ENCODE peak calls at places on chromosome 20, in four cellular contexts. Q is pancreas; V is naive thymus-derived CD4-positive, alpha-beta T cell; K is lower lobe of right lung. M is an unnamed sample. For H3K9me3 and H3K36me3, the result is how much of the 10 kb centered on the place peaks cover.

GRCh38 chr20:60857708-60858107 is 394.4 kb upstream of the CDH4 start:
- DNase-seq in Q (no peak), V (no peak), K (no peak), M (no peak)

GRCh38 chr20:58911309-58911708 is 58.8 kb downstream of the GNAS start:
- DNase-seq in V (no peak), Q (no peak), K (no peak), M (no peak)

GRCh38 chr20:12287575-12287974 is 369.9 kb downstream of the BTBD3 start:
- DNase-seq in Q (no peak), K (no peak), V (no peak), M (no peak)

GRCh38 chr20:40203032-40203431 is 486.0 kb downstream of the MAFB start:
- DNase-seq in V (no peak), Q (no peak), K (no peak), M (no peak)

GRCh38 chr20:10093087-10093591 is 58.4 kb downstream of the ANKEF1 start:
- DNase-seq in K (no peak), V (no peak), Q (no peak), M (peak)

GRCh38 chr20:7760261-7761048 is 179.8 kb downstream of the HAO1 start:
- DNase-seq in K (no peak), Q (no peak), V (no peak), M (no peak)

GRCh38 chr20:45019764-45020126 is 53.4 kb downstream of the STK4 start:
- DNase-seq in V (no peak), K (no peak), Q (no peak), M (no peak)

GRCh38 chr20:39269031-39269461 is 306.9 kb downstream of the DHX35 start:
- DNase-seq in K (peak), Q (peak), V (peak), M (peak)

GRCh38 chr20:61814244-61814643 is 251.4 kb downstream of the TAF4 start:
- DNase-seq in K (peak), V (no peak), Q (no peak), M (no peak)

GRCh38 chr20:62603021-62603906 is 39.0 kb upstream of the SLCO4A1 start:
- DNase-seq in Q (peak), V (peak), K (peak), M (no peak)

GRCh38 chr20:45919536-45919933 is 7.6 kb upstream of the PLTP start:
- DNase-seq in V (no peak), K (no peak), Q (peak), M (peak)

GRCh38 chr20:835220-836045 is 1.9 kb downstream of the FAM110A start:
- DNase-seq in K (no peak), Q (no peak), V (no peak), M (peak)

GRCh38 chr20:62362991-62363919 is 3.9 kb downstream of the LAMA5 start:
- DNase-seq in Q (peak), V (no peak), K (peak), M (no peak)

GRCh38 chr20:24736844-24737211 is 212.2 kb upstream of the CST7 start:
- DNase-seq in V (no peak), Q (no peak), K (no peak), M (no peak)

GRCh38 chr20:11429168-11429567 is 488.5 kb upstream of the BTBD3 start:
- DNase-seq in Q (no peak), K (no peak), V (no peak), M (no peak)

GRCh38 chr20:31837896-31838397 is 7.5 kb downstream of the FOXS1 start:
- DNase-seq in V (no peak), Q (no peak), K (no peak), M (no peak)

GRCh38 chr20:62539208-62539607 is 63.4 kb upstream of the GATA5 start:
- DNase-seq in K (no peak), V (no peak), Q (no peak), M (no peak)

GRCh38 chr20:53652859-53653520 is 59.4 kb upstream of the ZNF217 start:
- DNase-seq in V (no peak), K (no peak), Q (no peak), M (no peak)

GRCh38 chr20:35020108-35021031 is 64.7 kb downstream of the MYH7B start:
- DNase-seq in V (no peak), K (no peak), Q (no peak), M (no peak)

GRCh38 chr20:3698511-3699436 is 13.6 kb downstream of the SIGLEC1 start:
- DNase-seq in V (no peak), K (no peak), Q (no peak), M (no peak)

GRCh38 chr20:53875452-53875851 is 194.9 kb downstream of the BCAS1 start:
- DNase-seq in Q (no peak), K (peak), V (no peak), M (no peak)

GRCh38 chr20:35111141-35111888 is 18.7 kb upstream of the TRPC4AP start:
- DNase-seq in Q (no peak), V (no peak), K (no peak), M (no peak)

GRCh38 chr20:4681971-4682370 is 39.7 kb upstream of the PRND start:
- DNase-seq in K (no peak), Q (no peak), V (no peak), M (no peak)

GRCh38 chr20:41050361-41051019 is 21.9 kb downstream of the TOP1 start:
- DNase-seq in Q (no peak), V (no peak), K (no peak), M (no peak)

GRCh38 chr20:13436530-13436929 is 202.2 kb downstream of the TASP1 start:
- DNase-seq in K (no peak), V (no peak), Q (no peak), M (no peak)

GRCh38 chr20:20360464-20360863 is 7.4 kb upstream of the INSM1 start:
- DNase-seq in V (no peak), Q (peak), K (no peak), M (no peak)

GRCh38 chr20:20233041-20233514 is 134.8 kb upstream of the INSM1 start:
- DNase-seq in V (no peak), Q (no peak), K (no peak), M (no peak)

GRCh38 chr20:25533920-25534700 is 51.2 kb downstream of the NINL start:
- DNase-seq in K (no peak), V (no peak), Q (no peak), M (no peak)

GRCh38 chr20:14415492-14415891 is 78.1 kb upstream of the FLRT3 start:
- DNase-seq in K (no peak), V (no peak), Q (no peak), M (no peak)

GRCh38 chr20:47411161-47411560 is 54.7 kb upstream of the ZMYND8 start:
- DNase-seq in K (no peak), Q (no peak), V (no peak), M (no peak)

GRCh38 chr20:58127731-58128130 is 100.7 kb downstream of the ANKRD60 start:
- DNase-seq in Q (peak), K (no peak), V (no peak), M (no peak)

GRCh38 chr20:25706793-25707192 is 10.1 kb upstream of the ZNF337 start:
- DNase-seq in K (no peak), Q (no peak), V (peak), M (no peak)

GRCh38 chr20:53738039-53738944 is 144.7 kb upstream of the ZNF217 start:
- DNase-seq in V (no peak), Q (peak), K (peak), M (peak)

GRCh38 chr20:5065489-5066383 is 54.0 kb downstream of the PCNA start:
- DNase-seq in K (peak), V (no peak), Q (peak), M (peak)

GRCh38 chr20:20205141-20205861 is 153.0 kb downstream of the CFAP61 start:
- DNase-seq in V (no peak), K (no peak), Q (no peak), M (no peak)

GRCh38 chr20:63774348-63774735 is 34.8 kb downstream of the SLC2A4RG start:
- DNase-seq in K (no peak), Q (no peak), V (no peak), M (peak)

GRCh38 chr20:43799150-43799711 is 72.4 kb upstream of the GTSF1L start:
- DNase-seq in V (no peak), K (no peak), Q (no peak), M (no peak)

DNA sequence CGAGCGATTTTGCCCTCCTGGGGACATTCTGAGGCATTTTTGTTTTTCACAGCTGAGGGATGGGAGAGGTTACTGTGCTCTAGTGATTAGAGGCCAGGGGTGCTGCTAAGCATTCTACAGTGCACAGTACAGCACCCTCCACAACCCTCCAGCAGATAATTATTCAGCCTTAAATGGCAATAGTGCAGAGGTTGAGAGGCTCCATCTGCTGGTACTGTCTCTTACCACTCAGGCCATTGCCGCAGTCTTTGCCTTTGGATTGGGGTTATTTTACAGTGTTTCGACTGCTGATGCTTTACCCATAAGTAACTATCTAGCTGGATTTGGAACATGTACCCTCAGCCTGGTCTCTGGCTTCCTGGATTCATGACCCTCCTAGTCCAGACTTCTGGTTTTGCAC is 705.3 kb downstream of the KIF16B start:
- DNase-seq in K (no peak), Q (no peak), V (no peak), M (no peak)
- H3K9me3 ChIP-seq in K (under half), Q (under half), V (under half), M (under half)

GRCh38 chr20:38000293-38000692 is 33.0 kb downstream of the TTI1 start:
- DNase-seq in V (no peak), Q (no peak), K (no peak), M (no peak)

GRCh38 chr20:38002422-38002821 is 30.8 kb downstream of the TTI1 start:
- DNase-seq in Q (no peak), V (no peak), K (no peak), M (no peak)

GRCh38 chr20:37999526-38000263 is 33.6 kb downstream of the TTI1 start:
- DNase-seq in V (no peak), Q (no peak), K (no peak), M (no peak)

GRCh38 chr20:38001981-38002380 is 31.3 kb downstream of the TTI1 start:
- DNase-seq in Q (no peak), V (peak), K (no peak), M (no peak)

GRCh38 chr20:38001173-38001875 is 31.9 kb downstream of the TTI1 start:
- DNase-seq in V (no peak), Q (no peak), K (no peak), M (no peak)
- H3K36me3 ChIP-seq in V (half or more), Q (under half), K (half or more), M (under half)

GRCh38 chr20:52637201-52637600 is 335.0 kb upstream of the TSHZ2 start:
- DNase-seq in K (no peak), V (no peak), Q (no peak), M (no peak)
- H3K9me3 ChIP-seq in K (under half), V (under half), Q (under half), M (under half)

GRCh38 chr20:33710681-33711445 is 9.2 kb downstream of the PXMP4 start:
- DNase-seq in V (no peak), Q (no peak), K (no peak), M (no peak)
- H3K36me3 ChIP-seq in V (half or more), Q (under half), K (half or more), M (under half)

DNA sequence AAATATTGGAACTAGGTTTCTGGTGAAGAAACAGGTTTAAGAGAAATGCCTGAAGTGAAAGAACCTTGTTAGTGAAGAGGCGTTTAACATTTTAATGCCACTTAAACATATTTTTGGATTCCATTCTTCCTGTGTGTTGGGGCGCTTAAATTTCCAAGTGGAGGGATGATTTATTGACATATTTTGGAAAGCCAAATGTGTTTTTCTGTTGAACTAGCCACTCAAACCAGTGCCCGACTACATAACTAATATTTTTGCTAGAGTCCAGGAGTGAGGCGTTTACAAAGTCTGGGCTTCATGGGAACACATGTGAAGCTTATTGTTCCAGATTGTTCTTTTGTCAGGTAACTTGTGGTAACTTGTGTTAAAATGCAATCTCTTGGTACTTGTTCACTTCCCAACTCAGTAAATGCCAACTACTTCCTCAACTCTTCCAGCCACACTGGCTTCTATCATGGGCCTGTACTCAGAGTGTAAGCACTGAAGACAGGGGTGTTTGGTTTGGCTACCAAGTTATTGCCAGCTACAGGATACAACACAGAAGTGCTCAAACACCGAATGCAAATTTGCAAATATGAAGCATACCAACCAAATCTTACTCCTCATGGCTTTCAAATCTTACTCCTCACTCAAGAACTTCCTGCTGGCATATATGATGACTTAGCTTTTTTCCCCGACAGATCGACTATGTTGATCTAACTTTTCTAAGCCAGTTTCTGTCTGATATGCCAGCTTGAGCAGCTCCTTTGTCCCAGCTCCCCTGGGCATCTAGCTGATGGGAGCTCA is 2.0 kb upstream of the ZNFX1 start:
- DNase-seq in K (no peak), V (no peak), Q (no peak), M (no peak)
- H3K9me3 ChIP-seq in K (under half), V (under half), Q (under half), M (under half)

DNA sequence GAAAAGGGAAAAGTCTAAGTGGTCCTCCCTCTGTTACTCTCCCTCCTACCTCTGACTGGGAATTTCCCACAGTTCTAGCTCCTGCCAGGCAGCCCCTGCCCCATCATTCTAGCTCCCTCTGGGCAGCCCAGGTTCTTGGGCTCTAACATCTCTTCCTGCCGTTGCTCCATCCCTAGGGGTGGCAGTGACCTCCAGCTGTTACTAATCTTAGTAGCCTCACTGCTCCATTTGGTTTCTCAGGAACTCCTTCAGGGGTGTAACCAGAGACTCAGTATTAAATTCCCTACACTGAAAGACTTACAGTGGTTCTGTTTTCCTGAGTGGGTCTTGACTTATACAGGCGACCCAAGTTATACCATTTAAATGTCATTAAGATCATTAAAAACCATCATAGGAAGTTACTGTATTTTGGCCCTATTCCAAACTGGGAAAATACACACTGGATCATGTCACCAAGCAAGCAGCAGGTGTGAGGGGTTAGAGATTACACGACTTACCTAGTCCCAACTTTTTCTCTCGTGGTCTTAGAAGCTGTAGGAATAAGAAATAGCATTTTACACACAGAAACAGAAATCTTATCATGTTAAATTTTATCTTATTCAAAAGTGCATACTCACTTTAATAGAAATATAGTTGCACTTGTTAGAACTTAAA is 10.1 kb downstream of the DPM1 start:
- DNase-seq in K (no peak), Q (no peak), V (no peak), M (no peak)
- H3K36me3 ChIP-seq in K (half or more), Q (under half), V (half or more), M (under half)

GRCh38 chr20:23266530-23267398 is 83.8 kb upstream of the NXT1 start:
- DNase-seq in Q (no peak), K (no peak), V (no peak), M (no peak)

GRCh38 chr20:23260181-23260840 is 90.3 kb upstream of the NXT1 start:
- DNase-seq in V (no peak), K (no peak), Q (no peak), M (no peak)

GRCh38 chr20:23265226-23265625 is 85.4 kb upstream of the NXT1 start:
- DNase-seq in V (no peak), Q (no peak), K (no peak), M (no peak)

GRCh38 chr20:23267909-23268308 is 82.7 kb upstream of the NXT1 start:
- DNase-seq in V (no peak), K (no peak), Q (no peak), M (no peak)

GRCh38 chr20:23264545-23264944 is 86.0 kb upstream of the NXT1 start:
- DNase-seq in Q (no peak), K (no peak), V (no peak), M (no peak)
- H3K9me3 ChIP-seq in Q (under half), K (under half), V (under half), M (under half)

M was measured in ovary.